ENCODE peak calls at places on chromosomes 1 and 21, in eight cellular contexts. T is fibroblast of pulmonary artery, D is right atrium auricular region, I is HFF-Myc, S is esophagus squamous epithelium, F is BJ, E is pancreas, V is astrocyte of the cerebellum. J is an unnamed sample.

GRCh38 chr1:81600363-81600762 is 200.4 kb upstream of the ADGRL2 start:
- DNase-seq in E (no peak), D (no peak), F (no peak), S (no peak), T (no peak), I (no peak), V (no peak), J (no peak)

GRCh38 chr1:231778009-231778719 is 151.6 kb downstream of the DISC1 start:
- DNase-seq in I (no peak), S (no peak), T (peak; percentile 42), V (no peak), D (peak; percentile 74), E (peak; percentile 17), F (no peak), J (peak; percentile 28)

GRCh38 chr1:223248787-223249175 is 105.7 kb upstream of the TLR5 start:
- DNase-seq in I (no peak), V (no peak), T (no peak), F (no peak), D (no peak), S (no peak), E (no peak), J (no peak)

GRCh38 chr1:45340816-45341215 is 576 bp upstream of the MUTYH start:
- DNase-seq in T (peak; percentile 10), V (no peak), I (no peak), S (no peak), D (no peak), E (no peak), F (no peak), J (no peak)

GRCh38 chr1:172978595-172978994 is 72.1 kb downstream of the TNFSF18 start:
- DNase-seq in D (no peak), V (no peak), S (no peak), T (no peak), F (no peak), I (no peak), E (no peak), J (no peak)

GRCh38 chr1:64801851-64802523 is 57.1 kb downstream of the RAVER2 start:
- DNase-seq in D (no peak), S (no peak), T (no peak), F (no peak), E (no peak), I (no peak), V (no peak), J (no peak)

GRCh38 chr1:243393093-243393492 is 137.3 kb downstream of the SDCCAG8 start:
- DNase-seq in T (no peak), I (no peak), F (no peak), V (no peak), E (no peak), S (no peak), D (no peak), J (no peak)

GRCh38 chr1:201471772-201472171 is 2.8 kb upstream of the PHLDA3 start:
- DNase-seq in I (peak; percentile 84), F (no peak), D (no peak), T (peak; percentile 78), E (no peak), V (no peak), S (no peak), J (peak; percentile 92)

GRCh38 chr1:228061411-228062084 is 21.0 kb upstream of the ARF1 start:
- DNase-seq in I (no peak), F (no peak), D (no peak), S (no peak), V (no peak), E (no peak), T (no peak), J (no peak)

GRCh38 chr1:185843297-185843869 is 109.2 kb downstream of the HMCN1 start:
- DNase-seq in E (no peak), S (no peak), V (no peak), I (no peak), F (no peak), T (no peak), D (no peak), J (no peak)

GRCh38 chr1:201619513-201619912 is 80.6 kb downstream of the NAV1 start:
- DNase-seq in T (no peak), E (no peak), F (no peak), D (no peak), S (no peak), I (no peak), V (no peak), J (no peak)

GRCh38 chr1:108830119-108831008 is 26.5 kb downstream of the AKNAD1 start:
- DNase-seq in D (peak; percentile 87), V (peak; percentile 52), T (peak; percentile 96), S (no peak), F (peak; percentile 96), I (peak; percentile 96), E (peak; percentile 19), J (peak; percentile 99)

GRCh38 chr1:30134466-30135217 is 588.7 kb downstream of the MATN1 start:
- DNase-seq in F (no peak), I (no peak), T (no peak), E (no peak), V (no peak), S (no peak), D (no peak), J (no peak)

GRCh38 chr1:29368936-29369932 is 132.9 kb downstream of the PTPRU start:
- DNase-seq in I (no peak), E (no peak), V (no peak), T (no peak), F (no peak), S (no peak), D (no peak), J (no peak)

GRCh38 chr1:18632711-18633427 is 2.2 kb downstream of the PAX7 start:
- DNase-seq in V (no peak), D (no peak), I (no peak), F (no peak), T (no peak), S (no peak), E (no peak), J (no peak)
- H3K4me3 ChIP-seq in V (no peak overlapping the region), D (no peak overlapping the region), I (no peak overlapping the region), F (no peak overlapping the region), T (no peak overlapping the region), S (no peak overlapping the region), E (no peak overlapping the region), J (no peak overlapping the region)

GRCh38 chr21:33027401-33028185 is 1.9 kb downstream of the OLIG2 start:
- DNase-seq in D (no peak), E (no peak), F (no peak), V (no peak), T (no peak), I (no peak), S (no peak), J (no peak)

GRCh38 chr21:33025471-33026298 is at the start of gene OLIG2:
- DNase-seq in D (no peak), F (no peak), V (no peak), I (no peak), T (no peak), S (no peak), E (no peak), J (no peak)

GRCh38 chr21:33026299-33026858 is 644 bp downstream of the OLIG2 start:
- DNase-seq in I (no peak), F (no peak), V (no peak), D (no peak), T (no peak), S (no peak), E (no peak), J (no peak)

GRCh38 chr21:33028271-33028670 is 2.5 kb downstream of the OLIG2 start:
- DNase-seq in D (no peak), I (no peak), F (no peak), S (no peak), E (no peak), T (no peak), V (no peak), J (no peak)

DNA sequence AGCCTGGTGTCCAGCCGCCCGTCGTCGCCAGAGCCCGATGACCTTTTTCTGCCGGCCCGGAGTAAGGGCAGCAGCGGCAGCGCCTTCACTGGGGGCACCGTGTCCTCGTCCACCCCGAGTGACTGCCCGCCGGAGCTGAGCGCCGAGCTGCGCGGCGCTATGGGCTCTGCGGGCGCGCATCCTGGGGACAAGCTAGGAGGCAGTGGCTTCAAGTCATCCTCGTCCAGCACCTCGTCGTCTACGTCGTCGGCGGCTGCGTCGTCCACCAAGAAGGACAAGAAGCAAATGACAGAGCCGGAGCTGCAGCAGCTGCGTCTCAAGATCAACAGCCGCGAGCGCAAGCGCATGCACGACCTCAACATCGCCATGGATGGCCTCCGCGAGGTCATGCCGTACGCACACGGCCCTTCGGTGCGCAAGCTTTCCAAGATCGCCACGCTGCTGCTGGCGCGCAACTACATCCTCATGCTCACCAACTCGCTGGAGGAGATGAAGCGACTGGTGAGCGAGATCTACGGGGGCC is 1.2 kb downstream of the OLIG2 start:
- DNase-seq in E (no peak), D (no peak), I (no peak), S (no peak), V (no peak), F (no peak), T (no peak), J (peak; percentile 36)
- TF ChIP-seq CTCF in E (no peak), D (no peak), I (no peak), S (no peak), V (no peak), F (no peak), T (no peak), J (no peak)

DNA sequence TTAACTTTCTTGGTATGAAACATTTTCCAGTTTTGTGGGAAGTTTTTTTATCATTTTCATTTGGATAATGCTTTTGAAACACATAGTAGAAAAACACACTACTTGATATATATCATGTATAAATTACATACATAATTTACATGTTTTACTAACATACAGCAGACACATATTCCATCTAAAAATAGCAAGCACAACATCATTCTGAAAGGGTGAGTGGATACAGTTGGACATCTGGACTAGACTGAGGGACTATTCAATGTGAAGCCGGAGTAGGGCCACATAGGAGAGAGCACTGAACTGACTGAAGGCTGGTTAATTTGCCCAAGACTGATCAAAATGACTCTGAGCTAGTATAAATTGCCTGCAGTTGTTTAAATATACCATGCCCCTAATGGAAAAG is 11.7 kb downstream of the CDKN2C start:
- DNase-seq in S (no peak), V (no peak), F (no peak), I (no peak), E (no peak), D (no peak), T (no peak), J (peak; percentile 59)
- H3K4me3 ChIP-seq in S (peak overlapping the region; percentile 9), V (no peak overlapping the region), F (no peak overlapping the region), I (no peak overlapping the region), E (no peak overlapping the region), D (no peak overlapping the region), T (no peak overlapping the region), J (no peak overlapping the region)

GRCh38 chr21:44729336-44730027 is 18.1 kb upstream of the TSPEAR start:
- DNase-seq in D (no peak), F (no peak), S (no peak), E (no peak), I (no peak), T (no peak), V (no peak), J (no peak)
- TF ChIP-seq CTCF in D (no peak), F (no peak), S (no peak), E (no peak), I (no peak), T (no peak), V (no peak), J (no peak)

J was measured in fibroblast of mammary gland.